ENCODE peak calls at places on chromosomes 16 and 17, in six cellular contexts. One of them, this sample, is unnamed.
A peak's percentile ranks its signal among the peaks of the same experiment; 100 is the strongest.

GRCh38 chr16:64627781-64628180 is 494.1 kb downstream of the CDH11 start:
- DNase-seq in HCT116: no peak
- DNase-seq in fibroblast of lung: no peak
- DNase-seq in IMR-90: no peak
- DNase-seq in neural progenitor cell: no peak
- DNase-seq in mesenchymal stem cell: no peak
- DNase-seq in this sample: no peak

GRCh38 chr16:64586756-64587155 is 535.1 kb downstream of the CDH11 start:
- DNase-seq in IMR-90: no peak
- DNase-seq in neural progenitor cell: no peak
- DNase-seq in mesenchymal stem cell: peak; percentile 18
- DNase-seq in fibroblast of lung: peak; percentile 9
- DNase-seq in HCT116: no peak
- DNase-seq in this sample: no peak

GRCh38 chr17:63772801-63773271 is 561 bp downstream of the CCDC47 start:
- DNase-seq in fibroblast of lung: peak; percentile 25
- DNase-seq in HCT116: no peak
- DNase-seq in neural progenitor cell: peak; percentile 22
- DNase-seq in mesenchymal stem cell: peak; percentile 57
- DNase-seq in IMR-90: peak; percentile 31
- DNase-seq in this sample: peak; percentile 74

GRCh38 chr16:71250461-71251232 is 20.1 kb upstream of the HYDIN start:
- DNase-seq in neural progenitor cell: no peak
- DNase-seq in IMR-90: no peak
- DNase-seq in fibroblast of lung: peak; percentile 2
- DNase-seq in HCT116: no peak
- DNase-seq in mesenchymal stem cell: no peak
- DNase-seq in this sample: no peak

GRCh38 chr17:40509626-40510327 is 8.4 kb upstream of the TNS4 start:
- DNase-seq in fibroblast of lung: no peak
- DNase-seq in IMR-90: no peak
- DNase-seq in neural progenitor cell: no peak
- DNase-seq in HCT116: no peak
- DNase-seq in mesenchymal stem cell: no peak
- DNase-seq in this sample: no peak

GRCh38 chr17:4950757-4951204 is at the start of gene ENO3:
- DNase-seq in IMR-90: no peak
- DNase-seq in HCT116: no peak
- DNase-seq in mesenchymal stem cell: no peak
- DNase-seq in fibroblast of lung: no peak
- DNase-seq in neural progenitor cell: peak; percentile 78
- DNase-seq in this sample: peak; percentile 58

GRCh38 chr17:38982858-38983746 is 15.9 kb upstream of the FBXO47 start:
- DNase-seq in fibroblast of lung: peak; percentile 81
- DNase-seq in HCT116: peak; percentile 53
- DNase-seq in neural progenitor cell: peak; percentile 81
- DNase-seq in IMR-90: peak; percentile 75
- DNase-seq in mesenchymal stem cell: peak; percentile 76
- DNase-seq in this sample: peak; percentile 44

GRCh38 chr17:40598021-40598927 is 33.0 kb upstream of the CCR7 start:
- DNase-seq in neural progenitor cell: no peak
- DNase-seq in HCT116: no peak
- DNase-seq in mesenchymal stem cell: no peak
- DNase-seq in IMR-90: no peak
- DNase-seq in fibroblast of lung: no peak
- DNase-seq in this sample: no peak

GRCh38 chr16:84191466-84191865 is 509 bp downstream of the ADAD2 start:
- DNase-seq in fibroblast of lung: no peak
- DNase-seq in IMR-90: no peak
- DNase-seq in neural progenitor cell: no peak
- DNase-seq in mesenchymal stem cell: no peak
- DNase-seq in HCT116: no peak
- DNase-seq in this sample: peak; percentile 35

GRCh38 chr17:4142107-4142900 is 526 bp downstream of the ZZEF1 start:
- DNase-seq in neural progenitor cell: peak; percentile 75
- DNase-seq in HCT116: no peak
- DNase-seq in fibroblast of lung: peak; percentile 5
- DNase-seq in IMR-90: peak; percentile 17
- DNase-seq in mesenchymal stem cell: peak; percentile 56
- DNase-seq in this sample: no peak

GRCh38 chr17:60421273-60422161 is 772 bp upstream of the CHCT1 start:
- DNase-seq in neural progenitor cell: peak; percentile 89
- DNase-seq in IMR-90: peak; percentile 33
- DNase-seq in mesenchymal stem cell: peak; percentile 76
- DNase-seq in HCT116: no peak
- DNase-seq in fibroblast of lung: peak; percentile 62
- DNase-seq in this sample: peak; percentile 97

GRCh38 chr17:58409432-58409831 is 7.9 kb downstream of the RNF43 start:
- DNase-seq in HCT116: no peak
- DNase-seq in neural progenitor cell: no peak
- DNase-seq in fibroblast of lung: no peak
- DNase-seq in mesenchymal stem cell: no peak
- DNase-seq in IMR-90: no peak
- DNase-seq in this sample: no peak
- H3K4me2 ChIP-seq in HCT116: peak overlapping the region; percentile 20
- H3K4me2 ChIP-seq in neural progenitor cell: no peak overlapping the region
- H3K4me2 ChIP-seq in fibroblast of lung: no peak overlapping the region
- H3K4me2 ChIP-seq in mesenchymal stem cell: no peak overlapping the region
- H3K4me2 ChIP-seq in IMR-90: no peak overlapping the region
- H3K4me2 ChIP-seq in this sample: no peak overlapping the region

GRCh38 chr17:44968225-44969143 is at the start of gene C1QL1:
- DNase-seq in mesenchymal stem cell: peak; percentile 91
- DNase-seq in neural progenitor cell: peak; percentile 98
- DNase-seq in IMR-90: peak; percentile 81
- DNase-seq in fibroblast of lung: peak; percentile 84
- DNase-seq in HCT116: peak; percentile 61
- DNase-seq in this sample: peak; percentile 100

GRCh38 chr17:44969144-44969780 is 1.2 kb upstream of the C1QL1 start:
- DNase-seq in HCT116: no peak
- DNase-seq in fibroblast of lung: no peak
- DNase-seq in IMR-90: no peak
- DNase-seq in mesenchymal stem cell: no peak
- DNase-seq in neural progenitor cell: peak; percentile 73
- DNase-seq in this sample: peak; percentile 83

GRCh38 chr17:44971776-44972483 is 3.8 kb upstream of the C1QL1 start:
- DNase-seq in fibroblast of lung: peak; percentile 24
- DNase-seq in mesenchymal stem cell: peak; percentile 33
- DNase-seq in HCT116: no peak
- DNase-seq in neural progenitor cell: no peak
- DNase-seq in IMR-90: peak; percentile 72
- DNase-seq in this sample: peak; percentile 98

GRCh38 chr17:44967907-44968224 is 237 bp downstream of the C1QL1 start:
- DNase-seq in fibroblast of lung: no peak
- DNase-seq in neural progenitor cell: no peak
- DNase-seq in mesenchymal stem cell: no peak
- DNase-seq in HCT116: no peak
- DNase-seq in IMR-90: no peak
- DNase-seq in this sample: no peak

DNA sequence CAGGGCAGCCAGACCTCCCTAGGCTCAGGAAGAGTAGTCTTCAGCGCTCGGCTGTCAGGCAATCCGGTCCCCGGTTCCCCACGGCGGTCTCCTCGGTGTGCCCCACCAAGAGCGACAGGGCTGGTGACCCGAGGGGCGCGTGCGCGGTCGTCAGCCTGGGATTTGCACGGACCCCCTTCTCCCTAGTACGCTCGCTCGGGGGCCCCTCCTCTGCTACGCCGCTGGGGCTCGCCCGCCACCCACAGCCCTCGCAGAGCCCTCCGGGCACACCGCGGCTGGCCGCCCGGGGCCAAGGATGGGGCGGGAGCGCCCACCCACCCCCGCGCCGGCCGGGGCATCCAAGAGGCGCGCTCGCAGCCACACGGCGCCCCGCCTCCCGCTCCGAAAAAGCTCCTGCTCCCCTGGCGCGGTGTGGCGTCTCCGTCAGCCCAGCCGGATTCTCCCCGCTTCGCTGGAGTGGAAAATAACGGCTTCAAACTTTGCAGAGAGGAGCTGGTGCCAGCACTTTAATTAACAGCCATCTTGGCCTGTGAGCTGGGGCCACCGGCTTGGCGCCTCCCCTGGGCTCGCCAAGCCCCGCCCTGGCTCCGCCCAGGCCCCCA is 2.1 kb upstream of the C1QL1 start:
- DNase-seq in IMR-90: no peak
- DNase-seq in HCT116: no peak
- DNase-seq in neural progenitor cell: peak; percentile 81
- DNase-seq in mesenchymal stem cell: peak; percentile 46
- DNase-seq in fibroblast of lung: no peak
- DNase-seq in this sample: peak; percentile 96
- H3K4me2 ChIP-seq in IMR-90: peak overlapping the region; percentile 75
- H3K4me2 ChIP-seq in HCT116: no peak overlapping the region
- H3K4me2 ChIP-seq in neural progenitor cell: peak overlapping the region; percentile 94
- H3K4me2 ChIP-seq in mesenchymal stem cell: peak overlapping the region; percentile 85
- H3K4me2 ChIP-seq in fibroblast of lung: peak overlapping the region; percentile 86
- H3K4me2 ChIP-seq in this sample: peak overlapping the region; percentile 82

GRCh38 chr16:47778106-47778803 is 317.1 kb downstream of the PHKB start:
- DNase-seq in neural progenitor cell: no peak
- DNase-seq in fibroblast of lung: no peak
- DNase-seq in mesenchymal stem cell: no peak
- DNase-seq in IMR-90: no peak
- DNase-seq in HCT116: no peak
- DNase-seq in this sample: peak; percentile 3

GRCh38 chr16:47774661-47775060 is 313.5 kb downstream of the PHKB start:
- DNase-seq in fibroblast of lung: peak; percentile 61
- DNase-seq in neural progenitor cell: peak; percentile 27
- DNase-seq in HCT116: no peak
- DNase-seq in mesenchymal stem cell: peak; percentile 45
- DNase-seq in IMR-90: peak; percentile 52
- DNase-seq in this sample: no peak

GRCh38 chr16:47779201-47780016 is 318.3 kb downstream of the PHKB start:
- DNase-seq in fibroblast of lung: peak; percentile 5
- DNase-seq in IMR-90: peak; percentile 28
- DNase-seq in mesenchymal stem cell: peak; percentile 22
- DNase-seq in HCT116: no peak
- DNase-seq in neural progenitor cell: no peak
- DNase-seq in this sample: peak; percentile 37

GRCh38 chr16:47777191-47777590 is 316.1 kb downstream of the PHKB start:
- DNase-seq in HCT116: no peak
- DNase-seq in fibroblast of lung: peak; percentile 50
- DNase-seq in IMR-90: peak; percentile 41
- DNase-seq in mesenchymal stem cell: peak; percentile 6
- DNase-seq in neural progenitor cell: no peak
- DNase-seq in this sample: peak; percentile 55

GRCh38 chr16:47780213-47780612 is 319.1 kb downstream of the PHKB start:
- DNase-seq in IMR-90: no peak
- DNase-seq in neural progenitor cell: no peak
- DNase-seq in mesenchymal stem cell: no peak
- DNase-seq in HCT116: no peak
- DNase-seq in fibroblast of lung: no peak
- DNase-seq in this sample: peak; percentile 5
- H3K4me2 ChIP-seq in IMR-90: no peak overlapping the region
- H3K4me2 ChIP-seq in neural progenitor cell: no peak overlapping the region
- H3K4me2 ChIP-seq in mesenchymal stem cell: no peak overlapping the region
- H3K4me2 ChIP-seq in HCT116: no peak overlapping the region
- H3K4me2 ChIP-seq in fibroblast of lung: no peak overlapping the region
- H3K4me2 ChIP-seq in this sample: peak overlapping the region; percentile 85

GRCh38 chr16:674214-674881 is 1.1 kb upstream of the RHBDL1 start:
- DNase-seq in HCT116: no peak
- DNase-seq in IMR-90: no peak
- DNase-seq in mesenchymal stem cell: no peak
- DNase-seq in neural progenitor cell: no peak
- DNase-seq in fibroblast of lung: no peak
- DNase-seq in this sample: no peak
- H3K4me2 ChIP-seq in HCT116: no peak overlapping the region
- H3K4me2 ChIP-seq in IMR-90: no peak overlapping the region
- H3K4me2 ChIP-seq in mesenchymal stem cell: no peak overlapping the region
- H3K4me2 ChIP-seq in neural progenitor cell: peak overlapping the region; percentile 81
- H3K4me2 ChIP-seq in fibroblast of lung: no peak overlapping the region
- H3K4me2 ChIP-seq in this sample: no peak overlapping the region

DNA sequence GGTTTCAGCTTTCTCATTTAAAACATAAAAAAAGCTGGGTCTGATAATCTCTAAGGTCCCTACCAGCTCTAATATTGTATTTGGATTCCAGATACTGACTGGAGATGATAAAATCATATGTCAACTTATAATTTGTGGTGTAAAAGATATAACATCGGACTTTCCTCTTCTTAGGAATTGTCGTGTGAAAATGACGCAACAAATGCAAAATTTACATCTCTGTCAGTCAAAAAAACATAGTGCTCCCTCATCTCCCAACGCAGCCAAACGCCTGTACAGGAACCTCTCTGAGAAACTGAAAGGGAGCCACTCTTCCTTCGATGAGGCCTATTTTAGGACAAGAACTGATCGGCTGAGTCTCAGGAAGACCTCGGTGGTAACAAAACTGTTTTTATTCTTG is 197.3 kb downstream of the ANKFN1 start:
- DNase-seq in neural progenitor cell: no peak
- DNase-seq in HCT116: no peak
- DNase-seq in mesenchymal stem cell: no peak
- DNase-seq in IMR-90: no peak
- DNase-seq in fibroblast of lung: no peak
- DNase-seq in this sample: no peak
- H3K4me2 ChIP-seq in neural progenitor cell: no peak overlapping the region
- H3K4me2 ChIP-seq in HCT116: no peak overlapping the region
- H3K4me2 ChIP-seq in mesenchymal stem cell: no peak overlapping the region
- H3K4me2 ChIP-seq in IMR-90: no peak overlapping the region
- H3K4me2 ChIP-seq in fibroblast of lung: no peak overlapping the region
- H3K4me2 ChIP-seq in this sample: peak overlapping the region; percentile 68

GRCh38 chr17:15931394-15931793 is 13.5 kb upstream of the ADORA2B start:
- DNase-seq in neural progenitor cell: no peak
- DNase-seq in IMR-90: no peak
- DNase-seq in mesenchymal stem cell: no peak
- DNase-seq in fibroblast of lung: no peak
- DNase-seq in HCT116: no peak
- DNase-seq in this sample: no peak

GRCh38 chr17:15926039-15926740 is 18.7 kb upstream of the ADORA2B start:
- DNase-seq in neural progenitor cell: no peak
- DNase-seq in fibroblast of lung: no peak
- DNase-seq in HCT116: no peak
- DNase-seq in IMR-90: no peak
- DNase-seq in mesenchymal stem cell: peak; percentile 46
- DNase-seq in this sample: no peak

GRCh38 chr17:15930426-15930825 is 14.5 kb upstream of the ADORA2B start:
- DNase-seq in IMR-90: no peak
- DNase-seq in HCT116: no peak
- DNase-seq in neural progenitor cell: no peak
- DNase-seq in mesenchymal stem cell: no peak
- DNase-seq in fibroblast of lung: no peak
- DNase-seq in this sample: no peak

GRCh38 chr17:15929941-15930340 is 15.0 kb upstream of the ADORA2B start:
- DNase-seq in HCT116: no peak
- DNase-seq in fibroblast of lung: no peak
- DNase-seq in neural progenitor cell: no peak
- DNase-seq in mesenchymal stem cell: no peak
- DNase-seq in IMR-90: no peak
- DNase-seq in this sample: no peak

DNA sequence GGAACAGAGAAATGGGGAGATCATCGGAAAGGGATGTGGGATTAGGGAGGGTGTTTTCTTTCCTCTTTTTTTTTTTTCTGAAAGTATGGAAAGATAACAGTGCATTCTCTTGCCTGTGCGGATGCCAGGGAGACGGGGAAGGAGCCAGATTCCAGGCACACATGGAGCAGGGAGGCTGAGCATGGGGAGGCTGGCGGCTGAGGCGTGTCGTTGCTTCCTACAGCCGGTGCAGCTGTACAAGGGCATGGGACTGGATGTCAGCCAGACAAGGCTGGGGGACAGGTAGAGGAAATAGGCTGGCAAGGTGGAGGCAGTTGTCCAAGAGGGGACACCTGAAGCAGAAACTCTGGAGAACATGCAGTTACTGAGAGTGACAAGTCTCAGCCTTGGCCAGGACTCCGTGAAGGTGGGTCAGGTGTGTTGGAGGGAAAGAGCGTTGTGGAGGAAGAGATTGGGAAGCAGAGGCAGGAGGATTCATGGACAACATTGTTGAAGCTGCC is 16.6 kb upstream of the ADORA2B start:
- DNase-seq in mesenchymal stem cell: no peak
- DNase-seq in HCT116: no peak
- DNase-seq in IMR-90: no peak
- DNase-seq in neural progenitor cell: no peak
- DNase-seq in fibroblast of lung: no peak
- DNase-seq in this sample: no peak
- H3K4me2 ChIP-seq in mesenchymal stem cell: no peak overlapping the region
- H3K4me2 ChIP-seq in HCT116: no peak overlapping the region
- H3K4me2 ChIP-seq in IMR-90: no peak overlapping the region
- H3K4me2 ChIP-seq in neural progenitor cell: no peak overlapping the region
- H3K4me2 ChIP-seq in fibroblast of lung: no peak overlapping the region
- H3K4me2 ChIP-seq in this sample: no peak overlapping the region

This sample was measured in osteoblast.